ENCODE peak calls at places on chromosomes 2 and 18, in four cellular contexts. M is fibroblast of lung; I is activated CD8-positive, alpha-beta T cell treated with anti-CD3 and anti-CD28 coated beads for 36 hours; Q is prostate gland. Y is an unnamed sample.

GRCh38 chr18:28725876-28726275 is 548.9 kb upstream of the CDH2 start:
- DNase-seq in M (peak), I (no peak), Q (no peak), Y (no peak)

GRCh38 chr18:62814114-62814759 is 98.9 kb downstream of the PHLPP1 start:
- DNase-seq in M (peak), I (no peak), Q (no peak), Y (no peak)

GRCh38 chr18:13136056-13136688 is 82.4 kb upstream of the LDLRAD4 start:
- DNase-seq in M (peak), I (peak), Q (no peak), Y (peak)

GRCh38 chr2:144516981-144517824 is 2.7 kb downstream of the ZEB2 start:
- DNase-seq in M (peak), I (peak), Q (no peak), Y (peak)

GRCh38 chr18:65821890-65822289 is 71.1 kb downstream of the CDH7 start:
- DNase-seq in M (no peak), I (no peak), Q (no peak), Y (no peak)

GRCh38 chr2:219178377-219179175 is 501 bp downstream of the RETREG2 start:
- DNase-seq in M (peak), I (peak), Q (peak), Y (peak)

GRCh38 chr2:239078128-239078924 is 230.4 kb downstream of the TWIST2 start:
- DNase-seq in M (no peak), I (no peak), Q (no peak), Y (no peak)

GRCh38 chr18:55351220-55351619 is 236.8 kb downstream of the TCF4 start:
- DNase-seq in M (peak), I (no peak), Q (no peak), Y (no peak)

GRCh38 chr2:10977003-10977402 is 65.3 kb downstream of the KCNF1 start:
- DNase-seq in M (peak), I (peak), Q (no peak), Y (no peak)

GRCh38 chr2:25817630-25818029 is 60.7 kb downstream of the ASXL2 start:
- DNase-seq in M (no peak), I (peak), Q (no peak), Y (peak)

GRCh38 chr2:31318360-31319336 is 84.7 kb downstream of the EHD3 start:
- DNase-seq in M (peak), I (peak), Q (no peak), Y (peak)

GRCh38 chr18:13239557-13239956 is 21.0 kb downstream of the LDLRAD4 start:
- DNase-seq in M (no peak), I (no peak), Q (no peak), Y (no peak)

GRCh38 chr2:48129256-48129950 is 223.1 kb upstream of the FBXO11 start:
- DNase-seq in M (peak), I (no peak), Q (no peak), Y (no peak)

GRCh38 chr18:68676913-68677312 is 38.0 kb downstream of the TMX3 start:
- DNase-seq in M (no peak), I (no peak), Q (no peak), Y (no peak)

GRCh38 chr2:162221064-162221463 is 22.2 kb downstream of the FAP start:
- DNase-seq in M (peak), I (peak), Q (peak), Y (peak)

GRCh38 chr2:228798931-228799588 is 472.0 kb downstream of the PID1 start:
- DNase-seq in M (no peak), I (no peak), Q (no peak), Y (no peak)

GRCh38 chr18:41347057-41347456 is 608.0 kb upstream of the PIK3C3 start:
- DNase-seq in M (peak), I (no peak), Q (no peak), Y (no peak)

GRCh38 chr2:189698020-189698887 is 23.8 kb downstream of the ANKAR start:
- DNase-seq in M (peak), I (peak), Q (peak), Y (peak)

GRCh38 chr2:33275689-33276444 is 200.6 kb upstream of the RASGRP3 start:
- DNase-seq in M (peak), I (peak), Q (no peak), Y (no peak)

GRCh38 chr2:127208313-127208712 is 11.8 kb downstream of the CYP27C1 start:
- DNase-seq in M (peak), I (no peak), Q (no peak), Y (no peak)

GRCh38 chr2:98476192-98476868 is 31.7 kb downstream of the INPP4A start:
- DNase-seq in M (no peak), I (no peak), Q (peak), Y (peak)

DNA sequence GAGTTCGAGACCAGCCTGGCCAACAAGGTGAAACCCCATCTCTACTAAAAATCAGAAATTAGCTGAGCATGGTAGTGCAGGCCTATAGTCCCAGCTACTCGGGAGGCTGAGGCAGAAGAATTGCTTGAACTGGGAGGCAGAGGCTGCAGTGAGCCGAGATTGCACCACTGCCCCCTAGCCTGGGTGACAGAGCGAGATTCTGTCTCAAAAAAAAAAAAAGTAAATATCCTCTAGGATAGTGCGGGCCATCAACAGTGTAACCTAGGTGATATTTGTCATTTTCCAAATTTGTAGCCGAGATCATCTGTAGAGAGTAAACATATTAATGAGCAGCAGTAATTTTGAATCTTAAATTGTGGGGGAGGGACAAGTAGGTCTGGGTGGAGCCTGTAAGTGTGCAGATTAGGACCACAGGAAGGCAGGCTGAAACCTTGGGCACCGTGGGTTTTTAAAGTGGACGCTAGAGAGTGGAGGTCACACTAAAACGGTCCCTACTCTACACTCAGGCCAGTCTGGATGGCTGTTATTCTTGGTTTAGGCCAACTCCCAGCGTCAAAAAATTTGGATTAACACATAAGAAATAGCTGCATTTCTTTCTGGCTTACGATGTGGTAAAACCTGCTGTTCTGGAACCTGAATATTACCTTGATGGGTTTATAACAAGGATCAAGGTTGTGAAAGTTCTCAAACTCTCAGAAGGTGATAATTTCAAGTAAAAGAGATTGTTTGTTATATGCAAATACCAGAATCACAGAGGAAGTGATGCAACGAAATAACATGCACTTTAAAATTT is 22.7 kb upstream of the TET3 start:
- DNase-seq in M (no peak), I (no peak), Q (no peak), Y (no peak)
- TF ChIP-seq CTCF in M (no peak), I (no peak), Q (no peak), Y (peak)

GRCh38 chr2:182077023-182077422 is 91.4 kb downstream of the PPP1R1C start:
- DNase-seq in M (peak), I (no peak), Q (no peak), Y (no peak)

GRCh38 chr2:182073613-182074012 is 88.0 kb downstream of the PPP1R1C start:
- DNase-seq in M (no peak), I (no peak), Q (no peak), Y (no peak)

GRCh38 chr2:182077451-182078142 is 91.9 kb downstream of the PPP1R1C start:
- DNase-seq in M (peak), I (peak), Q (peak), Y (peak)

GRCh38 chr2:182081602-182082260 is 96.1 kb downstream of the PPP1R1C start:
- DNase-seq in M (no peak), I (no peak), Q (no peak), Y (no peak)

DNA sequence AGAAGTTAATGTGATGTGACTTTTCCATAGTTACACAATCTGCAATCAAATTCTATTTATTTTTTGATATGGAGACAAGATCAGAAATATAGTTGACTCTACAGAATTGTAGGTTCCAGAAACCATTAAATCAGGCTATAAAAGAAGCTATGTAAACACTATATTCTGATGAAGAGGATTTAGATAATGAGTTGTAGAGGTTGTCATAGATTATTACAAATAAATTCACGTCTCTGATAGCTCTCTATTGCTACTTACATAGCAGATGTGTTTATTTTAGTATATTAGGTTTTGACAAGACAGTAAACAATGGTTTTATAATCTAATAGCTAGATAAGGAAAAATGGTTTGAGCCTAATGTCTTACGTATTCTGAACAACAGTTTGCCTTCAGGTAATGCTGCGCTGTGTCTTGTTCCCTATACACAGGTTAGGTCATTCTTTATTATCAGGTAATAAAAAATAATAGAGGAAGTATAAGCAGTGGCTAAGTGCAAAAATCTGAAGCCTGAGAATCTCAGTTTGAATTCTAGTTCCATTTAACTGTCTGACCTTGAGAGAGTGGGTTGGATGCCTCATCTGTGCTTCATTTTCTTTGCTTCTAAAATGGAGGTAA is 93.4 kb downstream of the PPP1R1C start:
- DNase-seq in M (no peak), I (no peak), Q (no peak), Y (no peak)
- TF ChIP-seq CTCF in M (no peak), I (no peak), Q (no peak), Y (no peak)

DNA sequence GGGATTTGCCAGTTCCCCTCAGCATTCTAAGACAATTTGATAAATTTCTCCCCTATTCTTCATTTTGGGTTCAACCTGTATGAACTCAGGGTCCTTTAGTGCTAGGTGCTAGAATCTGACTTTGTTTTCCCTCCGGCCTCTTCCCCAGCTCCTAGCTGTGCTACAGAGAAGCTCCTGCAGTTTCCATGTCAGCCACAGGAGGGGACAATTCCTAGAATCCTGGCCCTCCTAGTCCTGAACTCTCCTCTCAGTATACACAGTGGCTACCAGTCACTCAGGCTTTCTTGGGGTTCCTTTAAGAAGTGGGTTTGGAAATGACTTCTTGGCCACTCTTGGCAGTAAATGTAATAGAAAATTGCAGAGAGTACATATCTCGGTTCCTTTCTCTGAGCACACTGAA is 4.9 kb upstream of the CHST10 start:
- DNase-seq in M (peak), I (no peak), Q (no peak), Y (no peak)
- TF ChIP-seq CTCF in M (peak), I (no peak), Q (peak), Y (peak)

DNA sequence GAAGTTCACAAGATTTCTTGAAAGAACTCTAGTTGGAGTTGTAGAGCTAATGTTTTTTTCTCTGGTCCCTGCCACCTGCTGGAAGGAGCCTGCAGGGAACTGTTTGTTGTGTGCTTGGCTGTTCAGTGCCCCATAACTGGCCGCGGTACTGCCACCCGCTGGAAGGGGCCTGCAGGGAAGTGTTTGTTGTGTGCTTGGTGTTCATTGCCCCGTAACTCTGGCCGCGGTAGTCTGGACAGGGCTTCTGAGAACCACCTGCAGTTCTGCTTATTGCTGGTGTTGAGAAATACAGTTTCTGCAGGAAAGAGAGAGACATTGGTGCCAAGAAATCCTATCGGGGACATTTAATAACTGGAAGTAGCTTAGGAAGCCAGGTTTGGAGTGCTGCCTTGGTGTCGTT is 58.1 kb downstream of the AGAP1 start:
- DNase-seq in M (peak), I (peak), Q (peak), Y (no peak)
- TF ChIP-seq CTCF in M (peak), I (no peak), Q (peak), Y (no peak)